ENCODE peak calls at places on chromosomes 2 and 18, in ten cellular contexts. R is brain microvascular endothelial cell; C is NCI-H345; K is T-cell; W is A549; Z is left cardiac atrium; P is BJ; J is NCI-H1436; L is Calu3; M is CD8-positive, alpha-beta memory T cell. O is an unnamed sample.

GRCh38 chr2:133942363-133942762 is 311.5 kb upstream of the MGAT5 start:
- DNase-seq in L (no peak), M (no peak), Z (no peak), J (no peak), W (no peak), C (no peak), R (no peak), K (no peak), P (no peak), O (no peak)

GRCh38 chr2:2484301-2484700 is 153.2 kb upstream of the MYT1L start:
- DNase-seq in C (peak; percentile 75), W (no peak), M (no peak), R (no peak), L (no peak), J (peak; percentile 39), K (no peak), P (no peak), Z (no peak), O (no peak)

GRCh38 chr2:121707920-121708361 is 28.7 kb downstream of the NIFK start:
- DNase-seq in C (no peak), R (no peak), Z (no peak), W (no peak), J (no peak), K (no peak), P (no peak), L (peak; percentile 76), M (no peak), O (no peak)

GRCh38 chr2:179410552-179411356 is 146.1 kb upstream of the SESTD1 start:
- DNase-seq in Z (no peak), C (peak; percentile 46), L (peak; percentile 67), P (no peak), M (no peak), R (peak; percentile 73), W (peak; percentile 13), K (no peak), J (peak; percentile 53), O (peak; percentile 16)

GRCh38 chr2:211609127-211609526 is 929.5 kb downstream of the ERBB4 start:
- DNase-seq in C (no peak), W (no peak), K (no peak), R (no peak), Z (no peak), L (peak; percentile 4), J (no peak), M (no peak), P (no peak), O (no peak)

GRCh38 chr2:241473399-241473798 is 35.0 kb downstream of the STK25 start:
- DNase-seq in W (no peak), P (no peak), J (no peak), C (no peak), L (no peak), Z (no peak), R (no peak), M (no peak), K (no peak), O (no peak)

GRCh38 chr2:71922501-71923142 is 225.0 kb downstream of the CYP26B1 start:
- DNase-seq in Z (peak; percentile 6), R (no peak), J (no peak), M (no peak), K (no peak), W (no peak), L (no peak), P (no peak), C (no peak), O (no peak)

GRCh38 chr18:8063733-8064132 is 496.6 kb downstream of the PTPRM start:
- DNase-seq in Z (no peak), R (no peak), L (no peak), W (no peak), P (no peak), J (no peak), K (no peak), C (no peak), M (no peak), O (no peak)

GRCh38 chr2:118310016-118310877 is 222.0 kb downstream of the INSIG2 start:
- DNase-seq in W (no peak), P (no peak), R (peak; percentile 27), M (peak; percentile 32), C (peak; percentile 17), Z (peak; percentile 44), J (peak; percentile 47), L (peak; percentile 33), K (peak; percentile 61), O (no peak)

GRCh38 chr2:42385225-42385624 is 24.2 kb upstream of the COX7A2L start:
- DNase-seq in W (no peak), M (no peak), Z (no peak), P (no peak), K (no peak), R (no peak), C (no peak), J (no peak), L (peak; percentile 32), O (no peak)

GRCh38 chr18:74579704-74580103 is 18.0 kb upstream of the ZNF407 start:
- DNase-seq in Z (no peak), C (no peak), J (no peak), R (no peak), W (no peak), K (no peak), L (no peak), M (no peak), P (no peak), O (no peak)

GRCh38 chr18:12417687-12418086 is 10.0 kb downstream of the PRELID3A start:
- DNase-seq in L (no peak), R (no peak), W (no peak), P (no peak), K (no peak), J (no peak), M (no peak), Z (no peak), C (no peak), O (no peak)

GRCh38 chr2:53969285-53970094 is 1.3 kb downstream of the PSME4 start:
- DNase-seq in R (peak; percentile 68), L (peak; percentile 21), J (no peak), K (no peak), W (peak; percentile 74), M (no peak), P (no peak), C (peak; percentile 38), Z (no peak), O (peak; percentile 38)

GRCh38 chr2:95372216-95372829 is 30.2 kb upstream of the FAHD2A start:
- DNase-seq in J (no peak), P (no peak), M (no peak), Z (no peak), R (no peak), K (no peak), C (no peak), W (no peak), L (no peak), O (no peak)

GRCh38 chr2:203395858-203396257 is 67.7 kb downstream of the ABI2 start:
- DNase-seq in M (no peak), K (no peak), Z (no peak), L (no peak), C (no peak), J (no peak), W (no peak), P (no peak), R (no peak), O (no peak)

O was measured in AG09309.